ENCODE peak calls at places on chromosomes 6 and 20, in ten cellular contexts. K is activated B cell treated with CpG ODN at 0.5 μM for 24 hours; X is B cell; O is type B pancreatic cell; N is CD4-positive, alpha-beta memory T cell; B is upper lobe of right lung; C is A549; Z is brain microvascular endothelial cell; R is prostate gland; D is EL. W is an unnamed sample.

GRCh38 chr20:54980321-54980960 is 505.0 kb downstream of the DOK5 start:
- DNase-seq in K (no peak), X (no peak), O (no peak), N (no peak), B (no peak), C (no peak), Z (no peak), R (no peak), D (no peak), W (no peak)

GRCh38 chr6:34514593-34515472 is 41.3 kb downstream of the SPDEF start:
- DNase-seq in K (no peak), X (no peak), O (no peak), N (no peak), B (peak), C (no peak), Z (peak), R (no peak), D (peak), W (no peak)

GRCh38 chr6:125358898-125359297 is 57.1 kb upstream of the HDDC2 start:
- DNase-seq in K (no peak), X (no peak), O (no peak), N (no peak), B (no peak), C (no peak), Z (no peak), R (no peak), D (no peak), W (no peak)

GRCh38 chr6:161079566-161080262 is 88.1 kb downstream of the MAP3K4 start:
- DNase-seq in K (no peak), X (no peak), O (no peak), N (peak), B (no peak), C (no peak), Z (peak), R (no peak), D (peak), W (no peak)

GRCh38 chr6:8110117-8110721 is 7.9 kb upstream of the EEF1E1 start:
- DNase-seq in K (no peak), X (no peak), O (no peak), N (no peak), B (no peak), C (no peak), Z (no peak), R (no peak), D (no peak), W (no peak)

GRCh38 chr6:83505376-83505775 is 7.0 kb upstream of the PRSS35 start:
- DNase-seq in K (no peak), X (no peak), O (no peak), N (no peak), B (no peak), C (no peak), Z (no peak), R (no peak), D (no peak), W (no peak)

GRCh38 chr6:149716584-149716983 is 1.3 kb downstream of the LATS1 start:
- DNase-seq in K (no peak), X (no peak), O (no peak), N (no peak), B (no peak), C (peak), Z (no peak), R (no peak), D (peak), W (no peak)

GRCh38 chr20:38674178-38675133 is 49.8 kb upstream of the SLC32A1 start:
- DNase-seq in K (peak), X (peak), O (peak), N (peak), B (peak), C (no peak), Z (peak), R (no peak), D (peak), W (peak)

W was measured in right lobe of liver.